ENCODE peak calls at places on chromosomes 5 and 9, in five cellular contexts. L is astrocyte of the spinal cord, M is bronchial epithelial cell, C is prostate gland, U is breast epithelium. K is an unnamed sample.

GRCh38 chr5:82560966-82561365 is 282.8 kb upstream of the RPS23 start:
- DNase-seq in L (no peak), M (no peak), C (no peak), U (no peak), K (no peak)

GRCh38 chr9:126474786-126475485 is 138.8 kb upstream of the LMX1B start:
- DNase-seq in L (peak), M (peak), C (no peak), U (no peak), K (peak)

GRCh38 chr5:164475339-164475977 is 970.0 kb downstream of the MAT2B start:
- DNase-seq in L (peak), M (peak), C (no peak), U (no peak), K (no peak)

GRCh38 chr5:91636351-91636750 is 253.2 kb upstream of the ARRDC3 start:
- DNase-seq in L (no peak), M (no peak), C (no peak), U (no peak), K (no peak)

GRCh38 chr5:139397921-139398320 is 3.0 kb upstream of the PROB1 start:
- DNase-seq in L (no peak), M (no peak), C (no peak), U (no peak), K (no peak)

GRCh38 chr9:6428940-6429889 is 16.2 kb downstream of the UHRF2 start:
- DNase-seq in L (no peak), M (no peak), C (no peak), U (no peak), K (no peak)

GRCh38 chr9:121636411-121636865 is 15.0 kb upstream of the DAB2IP start:
- DNase-seq in L (no peak), M (peak), C (peak), U (no peak), K (no peak)

GRCh38 chr9:109640232-109641078 is 139.5 kb upstream of the PALM2AKAP2 start:
- DNase-seq in L (peak), M (peak), C (peak), U (no peak), K (peak)

GRCh38 chr9:88342246-88342645 is 46.0 kb upstream of the SPIN1 start:
- DNase-seq in L (peak), M (peak), C (no peak), U (no peak), K (no peak)

GRCh38 chr9:4353236-4353635 is 53.4 kb upstream of the GLIS3 start:
- DNase-seq in L (no peak), M (no peak), C (no peak), U (no peak), K (no peak)

GRCh38 chr9:116193636-116194035 is 40.0 kb downstream of the PAPPA start:
- DNase-seq in L (peak), M (peak), C (no peak), U (no peak), K (no peak)

GRCh38 chr5:59768204-59769040 is 125.1 kb downstream of the PDE4D start:
- DNase-seq in L (peak), M (peak), C (peak), U (no peak), K (peak)